ENCODE peak calls at places on chromosomes 4 and X, in four cellular contexts. R is IMR-90, B is upper lobe of left lung, M is AG04450. N is an unnamed sample.

GRCh38 chrX:120857240-120857639 is 18.4 kb downstream of the CT47B1 start:
- DNase-seq in B (no peak), M (no peak), R (no peak), N (no peak)

GRCh38 chrX:119573840-119574393 is 446 bp upstream of the UBE2A start:
- DNase-seq in B (no peak), R (peak; percentile 20), M (no peak), N (peak; percentile 80)

GRCh38 chr4:150960079-150960478 is 55.0 kb downstream of the LRBA start:
- DNase-seq in R (peak; percentile 37), M (no peak), B (no peak), N (no peak)

GRCh38 chrX:23749576-23749975 is 6.5 kb upstream of the ACOT9 start:
- DNase-seq in R (no peak), B (no peak), M (no peak), N (no peak)

GRCh38 chr4:61336488-61336887 is 136.4 kb downstream of the ADGRL3 start:
- DNase-seq in M (no peak), B (no peak), R (no peak), N (no peak)

GRCh38 chrX:131987252-131987651 is 35.9 kb upstream of the STK26 start:
- DNase-seq in B (no peak), M (no peak), R (no peak), N (no peak)

GRCh38 chr4:24056258-24056657 is 166.4 kb upstream of the PPARGC1A start:
- DNase-seq in M (no peak), B (no peak), R (no peak), N (no peak)

GRCh38 chr4:135371137-135371536 is 1169.5 kb upstream of the PABPC4L start:
- DNase-seq in B (no peak), R (no peak), M (no peak), N (no peak)

GRCh38 chr4:70705856-70706461 is 15.8 kb upstream of the RUFY3 start:
- DNase-seq in R (peak; percentile 54), M (no peak), B (no peak), N (no peak)

GRCh38 chr4:99087887-99088484 is 602 bp downstream of the ADH5 start:
- DNase-seq in R (peak; percentile 79), M (peak; percentile 43), B (no peak), N (peak; percentile 83)

GRCh38 chr4:95548738-95549245 is at the start of gene UNC5C:
- DNase-seq in B (peak; percentile 89), R (no peak), M (no peak), N (peak; percentile 96)

GRCh38 chr4:32106767-32107166 is 1386.6 kb downstream of the PCDH7 start:
- DNase-seq in R (no peak), B (no peak), M (no peak), N (no peak)

GRCh38 chr4:139299536-139299935 is 1.8 kb upstream of the NAA15 start:
- DNase-seq in R (peak; percentile 47), M (no peak), B (no peak), N (no peak)

GRCh38 chr4:4502694-4503311 is 39.0 kb downstream of the STX18 start:
- DNase-seq in R (peak; percentile 79), B (no peak), M (no peak), N (no peak)

GRCh38 chrX:15215366-15215765 is 54.5 kb downstream of the ASB9 start:
- DNase-seq in R (no peak), M (no peak), B (no peak), N (no peak)

GRCh38 chr4:6633091-6633906 is 7.2 kb upstream of the MRFAP1 start:
- DNase-seq in R (peak; percentile 49), M (no peak), B (no peak), N (no peak)

GRCh38 chr4:52788806-52789205 is 37.6 kb upstream of the ERVMER34-1 start:
- DNase-seq in M (no peak), B (no peak), R (no peak), N (no peak)

GRCh38 chrX:11064276-11064675 is 46.9 kb upstream of the HCCS start:
- DNase-seq in R (no peak), M (no peak), B (no peak), N (no peak)

GRCh38 chr4:110902500-110902899 is 279.6 kb upstream of the PITX2 start:
- DNase-seq in M (no peak), R (peak; percentile 11), B (no peak), N (no peak)

GRCh38 chr4:25020240-25020639 is 10.5 kb downstream of the LGI2 start:
- DNase-seq in M (no peak), R (no peak), B (no peak), N (no peak)

GRCh38 chr4:159765402-159765801 is 662.5 kb downstream of the RAPGEF2 start:
- DNase-seq in M (no peak), B (no peak), R (no peak), N (no peak)

GRCh38 chrX:9644335-9644734 is 121.3 kb downstream of the GPR143 start:
- DNase-seq in B (no peak), R (no peak), M (no peak), N (no peak)

GRCh38 chrX:9635805-9636204 is 129.8 kb downstream of the GPR143 start:
- DNase-seq in R (peak; percentile 23), M (no peak), B (no peak), N (no peak)

GRCh38 chr4:80183196-80184052 is 13.9 kb upstream of the PRDM8 start:
- DNase-seq in M (no peak), R (no peak), B (no peak), N (no peak)

GRCh38 chr4:148445071-148445902 is 3.1 kb upstream of the NR3C2 start:
- DNase-seq in B (peak; percentile 94), M (no peak), R (no peak), N (peak; percentile 86)

GRCh38 chr4:61556277-61556676 is 356.2 kb downstream of the ADGRL3 start:
- DNase-seq in R (no peak), B (no peak), M (no peak), N (no peak)

GRCh38 chr4:3711183-3712111 is 54.7 kb upstream of the ADRA2C start:
- DNase-seq in M (no peak), R (no peak), B (peak; percentile 50), N (no peak)

GRCh38 chrX:643911-644303 is 13.3 kb downstream of the SHOX start:
- DNase-seq in M (no peak), R (no peak), B (no peak), N (no peak)

GRCh38 chr4:55612341-55612740 is 20.3 kb upstream of the PDCL2 start:
- DNase-seq in M (no peak), R (no peak), B (no peak), N (no peak)

GRCh38 chr4:138677651-138678202 is 337.9 kb upstream of the NOCT start:
- DNase-seq in M (no peak), B (no peak), R (no peak), N (no peak)

GRCh38 chr4:107757860-107758476 is 37.9 kb upstream of the PAPSS1 start:
- DNase-seq in M (peak; percentile 6), B (no peak), R (peak; percentile 44), N (no peak)

GRCh38 chr4:132614682-132615081 is 534.4 kb upstream of the PCDH10 start:
- DNase-seq in R (peak; percentile 5), B (no peak), M (no peak), N (no peak)

GRCh38 chrX:2498781-2499302 is 1.9 kb downstream of the DHRSX start:
- DNase-seq in B (no peak), R (peak; percentile 18), M (no peak), N (no peak)

GRCh38 chr4:78788005-78788889 is 12.1 kb downstream of the BMP2K start:
- DNase-seq in B (no peak), R (peak; percentile 33), M (no peak), N (no peak)

GRCh38 chr4:71259305-71259704 is 79.5 kb upstream of the SLC4A4 start:
- DNase-seq in B (no peak), M (no peak), R (no peak), N (no peak)

GRCh38 chrX:9643807-9644206 is 121.8 kb downstream of the GPR143 start:
- DNase-seq in B (no peak), M (no peak), R (no peak), N (no peak)

GRCh38 chr4:8307714-8308113 is 38.2 kb downstream of the HTRA3 start:
- DNase-seq in B (no peak), M (no peak), R (no peak), N (no peak)

GRCh38 chr4:8304827-8305695 is 35.5 kb downstream of the HTRA3 start:
- DNase-seq in R (no peak), B (no peak), M (no peak), N (no peak)

GRCh38 chr4:8306511-8307021 is 37.0 kb downstream of the HTRA3 start:
- DNase-seq in R (no peak), M (no peak), B (peak; percentile 66), N (no peak)

GRCh38 chr4:8307126-8307525 is 37.6 kb downstream of the HTRA3 start:
- DNase-seq in B (no peak), M (no peak), R (no peak), N (no peak)

GRCh38 chr4:8305851-8306361 is 36.4 kb downstream of the HTRA3 start:
- DNase-seq in R (no peak), M (no peak), B (peak; percentile 79), N (no peak)
- H3K27ac ChIP-seq in R (no peak overlapping the region), M (no peak overlapping the region), B (no peak overlapping the region), N (no peak overlapping the region)

GRCh38 chr4:39051454-39051853 is 10.6 kb upstream of the KLHL5 start:
- DNase-seq in M (no peak), B (no peak), R (no peak), N (no peak)
- TF ChIP-seq CTCF in M (no peak), B (no peak), R (no peak), N (no peak)

GRCh38 chr4:176238157-176238608 is 30.8 kb downstream of the ASB5 start:
- DNase-seq in M (peak; percentile 42), R (peak; percentile 87), B (no peak), N (no peak)

GRCh38 chr4:176242764-176243347 is 26.2 kb downstream of the ASB5 start:
- DNase-seq in M (no peak), R (no peak), B (no peak), N (no peak)

GRCh38 chr4:176236909-176237308 is 32.1 kb downstream of the ASB5 start:
- DNase-seq in B (no peak), R (peak; percentile 80), M (peak; percentile 16), N (no peak)

GRCh38 chr4:176241703-176242102 is 27.3 kb downstream of the ASB5 start:
- DNase-seq in M (no peak), B (no peak), R (no peak), N (no peak)

DNA sequence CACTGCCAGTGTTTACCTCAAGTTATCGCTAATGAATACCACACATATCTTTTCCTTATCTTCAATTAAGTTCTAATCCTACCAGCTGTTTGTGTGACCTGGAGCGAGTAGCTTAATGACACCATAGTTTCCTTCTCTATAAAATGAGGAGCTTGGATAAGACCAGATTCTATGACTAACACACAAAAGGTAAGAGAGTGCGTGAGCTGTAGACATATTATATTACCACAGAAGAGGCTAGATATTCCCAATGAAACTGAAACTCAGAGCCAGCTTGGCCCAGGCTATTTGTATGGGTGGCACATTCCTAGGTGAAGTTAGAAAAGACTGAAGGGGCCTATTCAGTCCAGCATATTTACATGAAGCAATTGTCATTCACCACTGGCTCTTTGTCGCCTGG is 30.2 kb downstream of the ASB5 start:
- DNase-seq in B (no peak), R (peak; percentile 46), M (no peak), N (no peak)
- H3K4me3 ChIP-seq in B (no peak overlapping the region), R (no peak overlapping the region), M (no peak overlapping the region), N (no peak overlapping the region)

DNA sequence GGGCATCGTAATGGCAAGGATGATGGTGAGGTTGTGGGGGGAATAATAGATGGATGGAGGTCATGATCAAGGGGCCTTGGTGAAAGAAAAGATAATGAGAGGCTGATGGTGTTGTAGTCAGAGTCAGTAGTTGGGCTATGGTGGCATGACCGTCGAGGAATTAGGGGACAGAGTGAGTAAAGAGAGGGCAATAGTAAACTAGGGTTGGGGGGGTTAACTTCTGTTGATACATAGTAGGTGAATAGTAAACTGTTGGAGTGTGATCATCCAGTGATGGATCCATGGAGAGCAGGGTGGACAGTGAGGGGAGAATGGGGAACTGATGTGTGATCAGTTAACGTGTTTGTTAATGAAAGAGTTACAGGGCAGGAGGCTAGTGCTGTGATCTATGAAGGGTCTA is 920 bp downstream of the FTSJ1 start:
- DNase-seq in R (no peak), B (no peak), M (no peak), N (no peak)
- H3K27ac ChIP-seq in R (no peak overlapping the region), B (no peak overlapping the region), M (no peak overlapping the region), N (peak overlapping the region; percentile 92)